ENCODE peak calls at places on chromosomes 7 and 10, in four cellular contexts. One of them, this sample, is unnamed. For H3K4me1, the result is how much of the 10 kb centered on the place peaks cover.

GRCh38 chr7:46934198-46934825 is 647.6 kb downstream of the TNS3 start:
- DNase-seq in SJSA1: peak
- DNase-seq in aorta: no peak
- DNase-seq in Panc1: no peak
- DNase-seq in this sample: no peak

GRCh38 chr10:28331821-28332220 is 29.0 kb upstream of the MPP7 start:
- DNase-seq in SJSA1: peak
- DNase-seq in aorta: no peak
- DNase-seq in Panc1: no peak
- DNase-seq in this sample: peak

GRCh38 chr7:105651798-105652197 is 70.5 kb upstream of the EFCAB10 start:
- DNase-seq in SJSA1: no peak
- DNase-seq in aorta: no peak
- DNase-seq in Panc1: no peak
- DNase-seq in this sample: no peak

GRCh38 chr7:28573059-28573553 is 160.8 kb downstream of the CREB5 start:
- DNase-seq in SJSA1: no peak
- DNase-seq in aorta: no peak
- DNase-seq in Panc1: no peak
- DNase-seq in this sample: no peak

GRCh38 chr7:132116369-132116768 is 459.9 kb downstream of the PLXNA4 start:
- DNase-seq in SJSA1: no peak
- DNase-seq in aorta: no peak
- DNase-seq in Panc1: no peak
- DNase-seq in this sample: no peak

GRCh38 chr7:55545496-55545895 is 26.8 kb downstream of the VOPP1 start:
- DNase-seq in SJSA1: peak
- DNase-seq in aorta: no peak
- DNase-seq in Panc1: no peak
- DNase-seq in this sample: no peak

GRCh38 chr10:49558194-49558593 is 19.3 kb upstream of the ERCC6 start:
- DNase-seq in SJSA1: no peak
- DNase-seq in aorta: no peak
- DNase-seq in Panc1: no peak
- DNase-seq in this sample: no peak

GRCh38 chr7:13998866-13999265 is 9.4 kb upstream of the ETV1 start:
- DNase-seq in SJSA1: no peak
- DNase-seq in aorta: no peak
- DNase-seq in Panc1: no peak
- DNase-seq in this sample: no peak

GRCh38 chr10:127945335-127945734 is 38.4 kb downstream of the PTPRE start:
- DNase-seq in SJSA1: peak
- DNase-seq in aorta: no peak
- DNase-seq in Panc1: no peak
- DNase-seq in this sample: peak

GRCh38 chr10:118968071-118968470 is 61.4 kb upstream of the NANOS1 start:
- DNase-seq in SJSA1: no peak
- DNase-seq in aorta: no peak
- DNase-seq in Panc1: no peak
- DNase-seq in this sample: no peak

GRCh38 chr10:129323877-129324276 is 143.2 kb upstream of the MGMT start:
- DNase-seq in SJSA1: no peak
- DNase-seq in aorta: no peak
- DNase-seq in Panc1: no peak
- DNase-seq in this sample: no peak

GRCh38 chr7:122132341-122132740 is 11.7 kb downstream of the AASS start:
- DNase-seq in SJSA1: peak
- DNase-seq in aorta: no peak
- DNase-seq in Panc1: no peak
- DNase-seq in this sample: no peak

GRCh38 chr10:49407552-49408137 is 11.8 kb upstream of the DRGX start:
- DNase-seq in SJSA1: peak
- DNase-seq in aorta: peak
- DNase-seq in Panc1: peak
- DNase-seq in this sample: peak

GRCh38 chr7:147245274-147245673 is 1128.7 kb downstream of the CNTNAP2 start:
- DNase-seq in SJSA1: peak
- DNase-seq in aorta: no peak
- DNase-seq in Panc1: peak
- DNase-seq in this sample: no peak

GRCh38 chr10:110447886-110448285 is 49.8 kb upstream of the DUSP5 start:
- DNase-seq in SJSA1: no peak
- DNase-seq in aorta: no peak
- DNase-seq in Panc1: no peak
- DNase-seq in this sample: no peak

GRCh38 chr10:35416628-35417625 is 80.6 kb downstream of the CCNY start:
- DNase-seq in SJSA1: no peak
- DNase-seq in aorta: no peak
- DNase-seq in Panc1: no peak
- DNase-seq in this sample: no peak

GRCh38 chr7:24572421-24573007 is 738 bp upstream of the PALS2 start:
- DNase-seq in SJSA1: peak
- DNase-seq in aorta: peak
- DNase-seq in Panc1: no peak
- DNase-seq in this sample: peak

GRCh38 chr10:97217299-97217698 is 31.5 kb upstream of the SLIT1 start:
- DNase-seq in SJSA1: no peak
- DNase-seq in aorta: no peak
- DNase-seq in Panc1: no peak
- DNase-seq in this sample: no peak

GRCh38 chr7:113099284-113099919 is 12.8 kb upstream of the GPR85 start:
- DNase-seq in SJSA1: no peak
- DNase-seq in aorta: no peak
- DNase-seq in Panc1: no peak
- DNase-seq in this sample: no peak

GRCh38 chr7:66246549-66247171 is 41.5 kb downstream of the TPST1 start:
- DNase-seq in SJSA1: no peak
- DNase-seq in aorta: no peak
- DNase-seq in Panc1: no peak
- DNase-seq in this sample: no peak

GRCh38 chr7:32357535-32358277 is 132.5 kb downstream of the LSM5 start:
- DNase-seq in SJSA1: no peak
- DNase-seq in aorta: no peak
- DNase-seq in Panc1: no peak
- DNase-seq in this sample: no peak

GRCh38 chr10:3145366-3145765 is 27.2 kb downstream of the PITRM1 start:
- DNase-seq in SJSA1: no peak
- DNase-seq in aorta: no peak
- DNase-seq in Panc1: no peak
- DNase-seq in this sample: no peak

GRCh38 chr7:100215895-100216294 is 3.9 kb upstream of the PVRIG start:
- DNase-seq in SJSA1: no peak
- DNase-seq in aorta: peak
- DNase-seq in Panc1: no peak
- DNase-seq in this sample: no peak

GRCh38 chr10:111081595-111081994 is 4.8 kb downstream of the ADRA2A start:
- DNase-seq in SJSA1: no peak
- DNase-seq in aorta: no peak
- DNase-seq in Panc1: no peak
- DNase-seq in this sample: no peak

GRCh38 chr7:48360574-48360973 is 189.3 kb downstream of the ABCA13 start:
- DNase-seq in SJSA1: peak
- DNase-seq in aorta: no peak
- DNase-seq in Panc1: no peak
- DNase-seq in this sample: no peak

GRCh38 chr7:76310102-76310957 is 7.9 kb downstream of the HSPB1 start:
- DNase-seq in SJSA1: no peak
- DNase-seq in aorta: no peak
- DNase-seq in Panc1: no peak
- DNase-seq in this sample: no peak

GRCh38 chr7:20260219-20260618 is 43.0 kb upstream of the MACC1 start:
- DNase-seq in SJSA1: no peak
- DNase-seq in aorta: no peak
- DNase-seq in Panc1: no peak
- DNase-seq in this sample: no peak

GRCh38 chr7:134547738-134548054 is 1.2 kb upstream of the AKR1B15 start:
- DNase-seq in SJSA1: no peak
- DNase-seq in aorta: peak
- DNase-seq in Panc1: no peak
- DNase-seq in this sample: no peak

GRCh38 chr10:110311357-110311949 is 6.7 kb upstream of the SMNDC1 start:
- DNase-seq in SJSA1: peak
- DNase-seq in aorta: no peak
- DNase-seq in Panc1: peak
- DNase-seq in this sample: peak

GRCh38 chr10:14563359-14563758 is 211.3 kb downstream of the FAM107B start:
- DNase-seq in SJSA1: no peak
- DNase-seq in aorta: no peak
- DNase-seq in Panc1: no peak
- DNase-seq in this sample: no peak
- H3K4me1 ChIP-seq in SJSA1: under half
- H3K4me1 ChIP-seq in aorta: under half
- H3K4me1 ChIP-seq in Panc1: under half
- H3K4me1 ChIP-seq in this sample: half or more

DNA sequence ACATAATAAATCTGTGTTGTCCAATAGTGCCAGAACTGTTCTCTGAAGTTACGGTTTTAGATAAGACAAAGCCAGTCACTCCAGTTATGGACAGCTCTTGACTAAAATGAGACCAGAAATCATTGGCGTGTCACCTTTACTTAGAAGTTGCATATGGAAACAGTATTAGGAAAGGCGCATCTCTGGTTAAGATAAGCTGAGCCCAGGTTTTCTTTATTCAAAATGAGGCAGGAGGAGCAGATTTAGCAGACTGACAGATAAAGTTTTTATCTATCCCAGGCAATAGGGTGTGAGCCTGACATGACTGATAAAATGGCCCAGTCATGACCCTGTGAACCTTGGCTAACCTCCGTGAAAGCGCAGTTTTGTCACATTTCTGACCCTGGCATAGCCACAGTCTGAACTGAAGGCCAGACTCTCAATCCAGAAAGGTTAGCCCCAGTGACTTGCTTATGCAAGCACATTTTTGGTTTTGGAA is 4.2 kb downstream of the CYP26A1 start:
- DNase-seq in SJSA1: no peak
- DNase-seq in aorta: no peak
- DNase-seq in Panc1: no peak
- DNase-seq in this sample: no peak
- H3K4me1 ChIP-seq in SJSA1: half or more
- H3K4me1 ChIP-seq in aorta: under half
- H3K4me1 ChIP-seq in Panc1: under half
- H3K4me1 ChIP-seq in this sample: under half

DNA sequence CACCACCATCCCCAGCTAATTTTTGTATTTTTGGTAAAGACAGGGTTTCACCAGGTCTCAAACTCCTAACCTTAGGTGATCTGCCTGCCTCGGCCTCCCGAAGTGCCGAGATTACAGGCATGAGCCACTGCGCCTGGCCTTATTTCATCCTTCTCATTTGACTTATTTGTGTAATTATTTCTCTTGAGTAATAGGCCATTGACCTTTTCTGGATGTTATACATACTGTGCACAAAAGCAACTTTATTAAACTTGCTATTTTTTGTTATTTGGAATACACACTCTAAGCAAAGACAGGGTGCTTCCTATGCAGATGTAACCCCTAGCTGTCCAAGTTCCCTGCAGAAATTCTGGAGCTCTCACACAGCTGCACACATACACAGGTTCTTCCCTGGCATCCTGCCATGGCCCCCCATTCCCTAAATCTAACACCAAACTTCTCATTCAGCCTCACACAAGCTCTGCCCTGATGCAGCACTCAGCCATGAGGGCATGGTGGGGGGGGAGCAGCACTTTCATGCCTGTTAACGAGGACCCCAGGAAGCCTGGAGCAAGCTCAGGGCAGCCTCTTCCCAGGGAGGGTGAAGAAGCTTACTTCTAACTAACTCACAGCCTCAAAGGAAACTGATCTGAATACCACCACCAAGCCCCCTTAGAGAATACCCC is 33.2 kb downstream of the SH3PXD2A start:
- DNase-seq in SJSA1: no peak
- DNase-seq in aorta: no peak
- DNase-seq in Panc1: no peak
- DNase-seq in this sample: no peak
- H3K4me1 ChIP-seq in SJSA1: under half
- H3K4me1 ChIP-seq in aorta: under half
- H3K4me1 ChIP-seq in Panc1: under half
- H3K4me1 ChIP-seq in this sample: under half

DNA sequence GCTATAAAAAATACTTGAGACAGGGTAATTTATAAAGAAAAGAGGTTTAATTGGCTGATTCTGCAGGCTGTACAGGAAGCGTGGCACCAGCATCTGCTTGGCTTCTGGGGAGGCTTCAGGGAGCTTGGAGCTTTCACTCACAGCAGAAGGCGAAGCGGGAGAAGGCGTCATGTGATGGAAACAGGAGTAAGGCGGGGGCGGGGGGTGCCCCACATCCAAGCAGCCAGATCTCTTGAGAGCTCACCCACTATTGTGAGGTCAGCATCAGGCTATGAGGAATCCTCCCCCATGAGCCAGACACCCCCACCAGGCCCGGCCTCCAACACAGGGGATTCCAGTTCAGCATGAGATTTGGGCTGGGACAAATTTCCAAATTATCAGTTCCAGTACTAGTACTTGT is 46.2 kb downstream of the WDR37 start:
- DNase-seq in SJSA1: no peak
- DNase-seq in aorta: peak
- DNase-seq in Panc1: no peak
- DNase-seq in this sample: no peak
- H3K4me1 ChIP-seq in SJSA1: under half
- H3K4me1 ChIP-seq in aorta: under half
- H3K4me1 ChIP-seq in Panc1: under half
- H3K4me1 ChIP-seq in this sample: under half

GRCh38 chr7:98287486-98287959 is 6.0 kb downstream of the BRI3 start:
- DNase-seq in SJSA1: no peak
- DNase-seq in aorta: no peak
- DNase-seq in Panc1: no peak
- DNase-seq in this sample: no peak
- H3K4me1 ChIP-seq in SJSA1: under half
- H3K4me1 ChIP-seq in aorta: under half
- H3K4me1 ChIP-seq in Panc1: half or more
- H3K4me1 ChIP-seq in this sample: under half